ENCODE peak calls at places on chromosomes 3 and 15, in seven cellular contexts. One of them, this sample, is unnamed.

GRCh38 chr15:71634820-71635219 is 175.5 kb upstream of the NR2E3 start:
- DNase-seq in CD8-positive, alpha-beta T cell: no peak
- DNase-seq in stomach: no peak
- DNase-seq in body of pancreas: no peak
- DNase-seq in dorsolateral prefrontal cortex: no peak
- DNase-seq in tibial artery: no peak
- DNase-seq in GM12865: no peak
- DNase-seq in this sample: no peak

GRCh38 chr15:53490341-53490740 is 269.1 kb downstream of the WDR72 start:
- DNase-seq in CD8-positive, alpha-beta T cell: no peak
- DNase-seq in stomach: no peak
- DNase-seq in body of pancreas: no peak
- DNase-seq in dorsolateral prefrontal cortex: no peak
- DNase-seq in tibial artery: no peak
- DNase-seq in GM12865: no peak
- DNase-seq in this sample: no peak

GRCh38 chr15:70385052-70385451 is 287.3 kb upstream of the TLE3 start:
- DNase-seq in CD8-positive, alpha-beta T cell: no peak
- DNase-seq in stomach: no peak
- DNase-seq in body of pancreas: no peak
- DNase-seq in dorsolateral prefrontal cortex: no peak
- DNase-seq in tibial artery: no peak
- DNase-seq in GM12865: no peak
- DNase-seq in this sample: no peak

GRCh38 chr3:88779482-88779881 is 327.9 kb upstream of the EPHA3 start:
- DNase-seq in CD8-positive, alpha-beta T cell: no peak
- DNase-seq in stomach: no peak
- DNase-seq in body of pancreas: no peak
- DNase-seq in dorsolateral prefrontal cortex: no peak
- DNase-seq in tibial artery: no peak
- DNase-seq in GM12865: no peak
- DNase-seq in this sample: no peak

GRCh38 chr3:123869165-123869564 is 15.0 kb downstream of the MYLK start:
- DNase-seq in CD8-positive, alpha-beta T cell: no peak
- DNase-seq in stomach: no peak
- DNase-seq in body of pancreas: no peak
- DNase-seq in dorsolateral prefrontal cortex: no peak
- DNase-seq in tibial artery: no peak
- DNase-seq in GM12865: no peak
- DNase-seq in this sample: no peak

GRCh38 chr3:26437678-26438077 is 184.9 kb upstream of the LRRC3B start:
- DNase-seq in CD8-positive, alpha-beta T cell: no peak
- DNase-seq in stomach: no peak
- DNase-seq in body of pancreas: no peak
- DNase-seq in dorsolateral prefrontal cortex: no peak
- DNase-seq in tibial artery: no peak
- DNase-seq in GM12865: no peak
- DNase-seq in this sample: no peak

GRCh38 chr15:95018888-95019545 is 787.7 kb downstream of the MCTP2 start:
- DNase-seq in CD8-positive, alpha-beta T cell: no peak
- DNase-seq in stomach: no peak
- DNase-seq in body of pancreas: no peak
- DNase-seq in dorsolateral prefrontal cortex: no peak
- DNase-seq in tibial artery: no peak
- DNase-seq in GM12865: peak; percentile 10
- DNase-seq in this sample: no peak

GRCh38 chr3:194573680-194574437 is 59.4 kb downstream of the TMEM44 start:
- DNase-seq in CD8-positive, alpha-beta T cell: no peak
- DNase-seq in stomach: peak; percentile 58
- DNase-seq in body of pancreas: peak; percentile 50
- DNase-seq in dorsolateral prefrontal cortex: no peak
- DNase-seq in tibial artery: no peak
- DNase-seq in GM12865: peak; percentile 74
- DNase-seq in this sample: peak; percentile 53

GRCh38 chr15:52780172-52780980 is 9.8 kb downstream of the ONECUT1 start:
- DNase-seq in CD8-positive, alpha-beta T cell: peak; percentile 40
- DNase-seq in stomach: peak; percentile 66
- DNase-seq in body of pancreas: peak; percentile 65
- DNase-seq in dorsolateral prefrontal cortex: peak; percentile 51
- DNase-seq in tibial artery: no peak
- DNase-seq in GM12865: peak; percentile 69
- DNase-seq in this sample: peak; percentile 84

GRCh38 chr15:86231864-86232801 is 152.5 kb downstream of the AGBL1 start:
- DNase-seq in CD8-positive, alpha-beta T cell: no peak
- DNase-seq in stomach: no peak
- DNase-seq in body of pancreas: peak; percentile 21
- DNase-seq in dorsolateral prefrontal cortex: no peak
- DNase-seq in tibial artery: no peak
- DNase-seq in GM12865: peak; percentile 42
- DNase-seq in this sample: peak; percentile 51

GRCh38 chr3:186287723-186288122 is 74.3 kb downstream of the DGKG start:
- DNase-seq in CD8-positive, alpha-beta T cell: no peak
- DNase-seq in stomach: no peak
- DNase-seq in body of pancreas: no peak
- DNase-seq in dorsolateral prefrontal cortex: no peak
- DNase-seq in tibial artery: no peak
- DNase-seq in GM12865: no peak
- DNase-seq in this sample: no peak

GRCh38 chr3:147113293-147114045 is 292.9 kb downstream of the ZIC4 start:
- DNase-seq in CD8-positive, alpha-beta T cell: no peak
- DNase-seq in stomach: no peak
- DNase-seq in body of pancreas: no peak
- DNase-seq in dorsolateral prefrontal cortex: no peak
- DNase-seq in tibial artery: no peak
- DNase-seq in GM12865: no peak
- DNase-seq in this sample: no peak

GRCh38 chr3:100465871-100466777 is 26.3 kb upstream of the TMEM45A start:
- DNase-seq in CD8-positive, alpha-beta T cell: no peak
- DNase-seq in stomach: no peak
- DNase-seq in body of pancreas: no peak
- DNase-seq in dorsolateral prefrontal cortex: no peak
- DNase-seq in tibial artery: no peak
- DNase-seq in GM12865: peak; percentile 30
- DNase-seq in this sample: no peak

GRCh38 chr15:31974154-31974794 is 56.0 kb upstream of the CHRNA7 start:
- DNase-seq in CD8-positive, alpha-beta T cell: no peak
- DNase-seq in stomach: no peak
- DNase-seq in body of pancreas: no peak
- DNase-seq in dorsolateral prefrontal cortex: no peak
- DNase-seq in tibial artery: no peak
- DNase-seq in GM12865: no peak
- DNase-seq in this sample: no peak

GRCh38 chr3:13111874-13112520 is 38.8 kb upstream of the IQSEC1 start:
- DNase-seq in CD8-positive, alpha-beta T cell: no peak
- DNase-seq in stomach: peak; percentile 86
- DNase-seq in body of pancreas: peak; percentile 88
- DNase-seq in dorsolateral prefrontal cortex: no peak
- DNase-seq in tibial artery: no peak
- DNase-seq in GM12865: no peak
- DNase-seq in this sample: no peak

GRCh38 chr3:101531473-101532086 is 18.6 kb upstream of the SENP7 start:
- DNase-seq in CD8-positive, alpha-beta T cell: no peak
- DNase-seq in stomach: no peak
- DNase-seq in body of pancreas: no peak
- DNase-seq in dorsolateral prefrontal cortex: no peak
- DNase-seq in tibial artery: no peak
- DNase-seq in GM12865: no peak
- DNase-seq in this sample: no peak

GRCh38 chr3:123609063-123609462 is 24.2 kb upstream of the HACD2 start:
- DNase-seq in CD8-positive, alpha-beta T cell: no peak
- DNase-seq in stomach: no peak
- DNase-seq in body of pancreas: no peak
- DNase-seq in dorsolateral prefrontal cortex: no peak
- DNase-seq in tibial artery: no peak
- DNase-seq in GM12865: no peak
- DNase-seq in this sample: no peak

GRCh38 chr3:109731639-109732473 is 394.5 kb upstream of the DPPA4 start:
- DNase-seq in CD8-positive, alpha-beta T cell: peak; percentile 16
- DNase-seq in stomach: peak; percentile 53
- DNase-seq in body of pancreas: peak; percentile 59
- DNase-seq in dorsolateral prefrontal cortex: no peak
- DNase-seq in tibial artery: peak; percentile 59
- DNase-seq in GM12865: peak; percentile 56
- DNase-seq in this sample: peak; percentile 54

GRCh38 chr15:92306662-92307061 is 87.0 kb upstream of the ST8SIA2 start:
- DNase-seq in CD8-positive, alpha-beta T cell: no peak
- DNase-seq in stomach: no peak
- DNase-seq in body of pancreas: no peak
- DNase-seq in dorsolateral prefrontal cortex: no peak
- DNase-seq in tibial artery: no peak
- DNase-seq in GM12865: peak; percentile 15
- DNase-seq in this sample: peak; percentile 33

GRCh38 chr15:60791216-60791615 is 312.3 kb upstream of the ICE2 start:
- DNase-seq in CD8-positive, alpha-beta T cell: no peak
- DNase-seq in stomach: no peak
- DNase-seq in body of pancreas: no peak
- DNase-seq in dorsolateral prefrontal cortex: no peak
- DNase-seq in tibial artery: no peak
- DNase-seq in GM12865: no peak
- DNase-seq in this sample: no peak

GRCh38 chr3:32077260-32078084 is 28.9 kb upstream of the GPD1L start:
- DNase-seq in CD8-positive, alpha-beta T cell: no peak
- DNase-seq in stomach: no peak
- DNase-seq in body of pancreas: no peak
- DNase-seq in dorsolateral prefrontal cortex: no peak
- DNase-seq in tibial artery: no peak
- DNase-seq in GM12865: no peak
- DNase-seq in this sample: no peak

GRCh38 chr3:155078959-155079794 is 942 bp upstream of the MME start:
- DNase-seq in CD8-positive, alpha-beta T cell: no peak
- DNase-seq in stomach: no peak
- DNase-seq in body of pancreas: no peak
- DNase-seq in dorsolateral prefrontal cortex: no peak
- DNase-seq in tibial artery: no peak
- DNase-seq in GM12865: no peak
- DNase-seq in this sample: no peak

GRCh38 chr3:48475188-48475587 is 28.7 kb downstream of the ATRIP start:
- DNase-seq in CD8-positive, alpha-beta T cell: no peak
- DNase-seq in stomach: no peak
- DNase-seq in body of pancreas: no peak
- DNase-seq in dorsolateral prefrontal cortex: no peak
- DNase-seq in tibial artery: no peak
- DNase-seq in GM12865: no peak
- DNase-seq in this sample: no peak

GRCh38 chr15:77907824-77908751 is 169.4 kb downstream of the TBC1D2B start:
- DNase-seq in CD8-positive, alpha-beta T cell: no peak
- DNase-seq in stomach: peak; percentile 78
- DNase-seq in body of pancreas: peak; percentile 71
- DNase-seq in dorsolateral prefrontal cortex: peak; percentile 20
- DNase-seq in tibial artery: peak; percentile 20
- DNase-seq in GM12865: peak; percentile 61
- DNase-seq in this sample: peak; percentile 76

GRCh38 chr3:153290278-153291015 is 128.4 kb downstream of the RAP2B start:
- DNase-seq in CD8-positive, alpha-beta T cell: no peak
- DNase-seq in stomach: no peak
- DNase-seq in body of pancreas: no peak
- DNase-seq in dorsolateral prefrontal cortex: no peak
- DNase-seq in tibial artery: no peak
- DNase-seq in GM12865: no peak
- DNase-seq in this sample: no peak

GRCh38 chr3:160193644-160194192 is 31.5 kb upstream of the C3orf80 start:
- DNase-seq in CD8-positive, alpha-beta T cell: no peak
- DNase-seq in stomach: no peak
- DNase-seq in body of pancreas: no peak
- DNase-seq in dorsolateral prefrontal cortex: no peak
- DNase-seq in tibial artery: no peak
- DNase-seq in GM12865: no peak
- DNase-seq in this sample: peak; percentile 24

GRCh38 chr3:63324621-63325020 is 46.5 kb downstream of the SYNPR start:
- DNase-seq in CD8-positive, alpha-beta T cell: no peak
- DNase-seq in stomach: no peak
- DNase-seq in body of pancreas: no peak
- DNase-seq in dorsolateral prefrontal cortex: no peak
- DNase-seq in tibial artery: no peak
- DNase-seq in GM12865: no peak
- DNase-seq in this sample: peak; percentile 21

GRCh38 chr3:112333002-112333385 is at the start of gene CD200:
- DNase-seq in CD8-positive, alpha-beta T cell: no peak
- DNase-seq in stomach: peak; percentile 45
- DNase-seq in body of pancreas: peak; percentile 30
- DNase-seq in dorsolateral prefrontal cortex: peak; percentile 57
- DNase-seq in tibial artery: peak; percentile 63
- DNase-seq in GM12865: peak; percentile 62
- DNase-seq in this sample: peak; percentile 89
- TF ChIP-seq CTCF in CD8-positive, alpha-beta T cell: no peak
- TF ChIP-seq CTCF in stomach: no peak
- TF ChIP-seq CTCF in body of pancreas: no peak
- TF ChIP-seq CTCF in dorsolateral prefrontal cortex: no peak
- TF ChIP-seq CTCF in tibial artery: peak; percentile 16
- TF ChIP-seq CTCF in GM12865: peak; percentile 1
- TF ChIP-seq CTCF in this sample: no peak

DNA sequence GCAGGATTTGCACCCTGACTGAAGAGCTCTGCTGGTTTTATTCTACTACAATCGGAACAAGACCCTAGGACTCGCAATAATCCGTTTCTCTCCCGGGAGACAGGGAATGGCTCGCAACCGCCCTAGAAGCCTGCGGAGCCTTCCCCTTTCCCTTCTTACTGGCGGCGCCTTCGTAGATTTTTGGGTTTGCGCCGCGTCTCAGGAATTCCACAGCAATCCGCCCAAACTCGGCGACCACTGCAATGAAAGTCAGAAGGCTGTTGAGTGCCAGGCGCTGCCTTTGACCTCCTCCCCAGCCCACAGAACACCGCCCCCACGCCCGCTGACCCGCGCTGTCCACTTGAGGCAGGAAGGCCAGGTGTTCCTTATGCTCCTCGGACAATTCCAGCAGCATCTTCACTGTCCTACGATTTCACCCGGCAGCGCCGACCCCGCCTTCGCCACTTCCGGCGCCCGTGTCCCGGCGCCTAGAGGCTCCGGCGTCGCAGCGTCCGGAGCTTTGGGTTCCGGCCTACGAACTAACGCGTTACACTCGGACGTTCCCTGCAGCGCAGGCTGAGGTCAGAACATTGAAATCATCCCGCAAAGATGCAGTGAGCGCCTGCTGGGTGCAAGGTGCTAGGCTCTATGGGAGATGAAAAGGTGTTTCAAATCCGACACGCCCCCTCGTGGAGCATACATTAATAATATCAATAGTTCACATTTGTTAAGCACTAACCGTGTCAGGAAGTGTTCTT is at the start of gene COMMD2:
- DNase-seq in CD8-positive, alpha-beta T cell: peak; percentile 49
- DNase-seq in stomach: peak; percentile 76
- DNase-seq in body of pancreas: peak; percentile 82
- DNase-seq in dorsolateral prefrontal cortex: peak; percentile 59
- DNase-seq in tibial artery: peak; percentile 63
- DNase-seq in GM12865: peak; percentile 96
- DNase-seq in this sample: peak; percentile 81
- TF ChIP-seq CTCF in CD8-positive, alpha-beta T cell: peak; percentile 55
- TF ChIP-seq CTCF in stomach: peak; percentile 39
- TF ChIP-seq CTCF in body of pancreas: peak; percentile 54
- TF ChIP-seq CTCF in dorsolateral prefrontal cortex: peak; percentile 31
- TF ChIP-seq CTCF in tibial artery: peak; percentile 26
- TF ChIP-seq CTCF in GM12865: peak; percentile 36
- TF ChIP-seq CTCF in this sample: peak; percentile 53

GRCh38 chr3:156472150-156472549 is 82.8 kb downstream of the SSR3 start:
- DNase-seq in CD8-positive, alpha-beta T cell: no peak
- DNase-seq in stomach: no peak
- DNase-seq in body of pancreas: no peak
- DNase-seq in dorsolateral prefrontal cortex: no peak
- DNase-seq in tibial artery: no peak
- DNase-seq in GM12865: peak; percentile 14
- DNase-seq in this sample: no peak
- TF ChIP-seq CTCF in CD8-positive, alpha-beta T cell: no peak
- TF ChIP-seq CTCF in stomach: no peak
- TF ChIP-seq CTCF in body of pancreas: no peak
- TF ChIP-seq CTCF in dorsolateral prefrontal cortex: no peak
- TF ChIP-seq CTCF in tibial artery: no peak
- TF ChIP-seq CTCF in GM12865: peak; percentile 6
- TF ChIP-seq CTCF in this sample: no peak

GRCh38 chr15:83973816-83974215 is 261.8 kb upstream of the GOLGA6L4 start:
- DNase-seq in CD8-positive, alpha-beta T cell: no peak
- DNase-seq in stomach: no peak
- DNase-seq in body of pancreas: no peak
- DNase-seq in dorsolateral prefrontal cortex: no peak
- DNase-seq in tibial artery: no peak
- DNase-seq in GM12865: peak; percentile 67
- DNase-seq in this sample: no peak
- TF ChIP-seq CTCF in CD8-positive, alpha-beta T cell: no peak
- TF ChIP-seq CTCF in stomach: no peak
- TF ChIP-seq CTCF in body of pancreas: peak; percentile 4
- TF ChIP-seq CTCF in dorsolateral prefrontal cortex: no peak
- TF ChIP-seq CTCF in tibial artery: no peak
- TF ChIP-seq CTCF in GM12865: peak; percentile 55
- TF ChIP-seq CTCF in this sample: peak; percentile 8

This sample was measured in glutamatergic neuron.